ENCODE peak calls at places on chromosome 19, in six cellular contexts. U is CD4-positive, alpha-beta T cell; J is transverse colon; H is SW480; P is aorta; L is stimulated activated CD4-positive, alpha-beta T cell treated with anti-CD3 and anti-CD28 coated beads, Interleukin-15, amount 100 ng/mL, for 1 hour. T is an unnamed sample.

GRCh38 chr19:46605356-46605821 is 4.3 kb downstream of the CALM3 start:
- DNase-seq in L (no peak), P (peak), J (no peak), U (no peak), H (no peak), T (no peak)

GRCh38 chr19:38759590-38760003 is 13.7 kb downstream of the LGALS7 start:
- DNase-seq in H (no peak), J (peak), P (no peak), L (no peak), U (no peak), T (no peak)

GRCh38 chr19:12965017-12965811 is 4.2 kb upstream of the DAND5 start:
- DNase-seq in L (peak), J (peak), H (peak), P (peak), U (peak), T (peak)

GRCh38 chr19:35549174-35549788 is 3.9 kb downstream of the TMEM147 start:
- DNase-seq in H (peak), U (peak), L (no peak), J (peak), P (no peak), T (peak)

GRCh38 chr19:7376151-7376852 is 27.6 kb downstream of the ARHGEF18 start:
- DNase-seq in U (no peak), J (no peak), L (no peak), H (no peak), P (peak), T (no peak)

GRCh38 chr19:38213911-38214625 is 10.0 kb downstream of the DPF1 start:
- DNase-seq in L (peak), J (no peak), H (peak), U (no peak), P (no peak), T (no peak)

GRCh38 chr19:16530540-16531379 is 11.5 kb downstream of the CHERP start:
- DNase-seq in P (no peak), U (no peak), H (no peak), J (no peak), L (no peak), T (no peak)

GRCh38 chr19:13881692-13882418 is 4.9 kb downstream of the NANOS3 start:
- DNase-seq in U (peak), P (no peak), L (no peak), J (peak), H (peak), T (no peak)

GRCh38 chr19:2434267-2434666 is 6.9 kb upstream of the TIMM13 start:
- DNase-seq in L (no peak), H (no peak), U (no peak), J (no peak), P (no peak), T (no peak)

GRCh38 chr19:11064831-11065303 is 24.4 kb upstream of the LDLR start:
- DNase-seq in J (no peak), H (no peak), U (no peak), L (no peak), P (no peak), T (peak)

GRCh38 chr19:29724102-29724641 is 9.1 kb upstream of the C19orf12 start:
- DNase-seq in H (no peak), P (no peak), U (peak), J (no peak), L (peak), T (no peak)

GRCh38 chr19:45406165-45406956 is at the start of gene POLR1G:
- DNase-seq in P (peak), U (peak), J (peak), L (peak), H (peak), T (peak)

GRCh38 chr19:49677232-49677881 is at the start of gene PRMT1:
- DNase-seq in L (peak), H (no peak), J (peak), U (peak), P (peak), T (no peak)

GRCh38 chr19:8877854-8878705 is 45.9 kb downstream of the MBD3L1 start:
- DNase-seq in U (no peak), P (no peak), L (no peak), H (peak), J (no peak), T (no peak)

T was measured in NCI-H460.